ENCODE peak calls at places on chromosomes 4 and X, in seven cellular contexts. W is HepG2, B is transverse colon, P is GM12878, R is suprapubic skin, A is endothelial cell of umbilical vein, F is GM23338. Q is an unnamed sample.

GRCh38 chrX:111861605-111862004 is 14.4 kb upstream of the TRPC5OS start:
- DNase-seq in W (no peak), B (no peak), P (no peak), R (no peak), A (no peak), F (no peak), Q (no peak)

GRCh38 chr4:42359686-42360085 is 37.6 kb upstream of the SHISA3 start:
- DNase-seq in W (no peak), B (no peak), P (no peak), R (no peak), A (peak), F (no peak), Q (no peak)

GRCh38 chrX:36787787-36788186 is 220.4 kb upstream of the FAM47C start:
- DNase-seq in W (no peak), B (no peak), P (no peak), R (no peak), A (no peak), F (no peak), Q (no peak)

GRCh38 chr4:89814362-89814761 is 22.6 kb downstream of the SNCA start:
- DNase-seq in W (no peak), B (no peak), P (no peak), R (no peak), A (no peak), F (no peak), Q (no peak)

GRCh38 chr4:9898596-9899345 is 117.3 kb downstream of the DRD5 start:
- DNase-seq in W (peak), B (peak), P (no peak), R (no peak), A (peak), F (peak), Q (no peak)

GRCh38 chr4:110104661-110105060 is 93.8 kb downstream of the ELOVL6 start:
- DNase-seq in W (no peak), B (no peak), P (no peak), R (no peak), A (no peak), F (no peak), Q (no peak)

GRCh38 chr4:31089815-31090214 is 369.6 kb downstream of the PCDH7 start:
- DNase-seq in W (no peak), B (no peak), P (no peak), R (no peak), A (peak), F (no peak), Q (no peak)

GRCh38 chr4:28360681-28361080 is 1500.0 kb downstream of the STIM2 start:
- DNase-seq in W (no peak), B (no peak), P (no peak), R (no peak), A (no peak), F (no peak), Q (no peak)

GRCh38 chrX:12292996-12293765 is 154.9 kb downstream of the FRMPD4 start:
- DNase-seq in W (no peak), B (no peak), P (no peak), R (no peak), A (no peak), F (no peak), Q (no peak)

DNA sequence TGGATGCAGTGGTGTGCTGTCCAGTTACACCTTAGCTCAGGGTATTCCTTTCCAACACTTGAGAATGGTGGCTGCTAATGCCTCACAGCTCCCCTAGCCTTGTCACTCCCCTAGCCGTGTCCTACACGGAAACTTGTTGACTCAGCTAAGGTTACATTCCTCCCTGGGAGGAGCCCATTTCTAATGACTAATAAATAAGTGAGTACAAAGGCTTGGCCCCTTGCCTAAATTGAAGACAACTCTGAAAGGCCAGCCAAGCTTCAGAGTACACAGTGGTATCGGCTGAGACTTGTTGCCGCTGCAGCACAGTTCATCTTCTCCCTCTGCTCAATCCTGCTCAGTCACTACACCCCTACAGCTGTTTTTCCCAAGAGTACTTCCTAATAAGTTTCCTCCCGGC is 21.2 kb upstream of the SLC25A31 start:
- DNase-seq in W (peak), B (no peak), P (no peak), R (no peak), A (peak), F (peak), Q (no peak)
- TF ChIP-seq POLR2AphosphoS5 in W (no peak), B (no peak), P (no peak), R (no peak), A (peak), F (no peak), Q (no peak)

GRCh38 chrX:24242649-24243556 is 71.0 kb downstream of the SUPT20HL2 start:
- DNase-seq in W (peak), B (peak), P (peak), R (peak), A (no peak), F (no peak), Q (no peak)
- TF ChIP-seq POLR2AphosphoS5 in W (no peak), B (peak), P (peak), R (no peak), A (no peak), F (no peak), Q (no peak)

DNA sequence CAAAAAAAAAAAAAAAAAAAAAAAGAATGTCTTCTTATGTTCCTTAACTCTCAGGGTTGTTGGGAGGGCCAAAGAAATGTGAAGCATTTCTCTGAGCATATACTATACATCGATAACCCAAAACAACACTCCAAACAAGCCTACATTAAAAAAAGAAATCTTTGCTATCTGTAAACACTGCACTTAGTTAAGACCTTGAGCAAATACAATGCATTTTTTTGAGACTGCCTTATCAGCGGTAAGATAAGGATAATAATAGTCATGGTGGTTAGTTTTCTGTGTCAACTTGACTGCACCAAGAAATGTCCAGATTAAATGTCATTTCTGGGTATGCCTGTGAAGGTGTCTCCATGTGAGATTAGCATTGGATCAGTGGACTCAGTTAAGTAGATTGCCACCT is 541.9 kb downstream of the PACRGL start:
- DNase-seq in W (peak), B (no peak), P (no peak), R (no peak), A (no peak), F (no peak), Q (no peak)
- TF ChIP-seq POLR2AphosphoS5 in W (no peak), B (no peak), P (no peak), R (no peak), A (no peak), F (no peak), Q (no peak)

GRCh38 chr4:7514789-7515188 is 80.1 kb upstream of the PSAPL1 start:
- DNase-seq in W (peak), B (no peak), P (no peak), R (no peak), A (no peak), F (no peak), Q (no peak)
- TF ChIP-seq POLR2AphosphoS5 in W (no peak), B (no peak), P (no peak), R (no peak), A (no peak), F (no peak), Q (no peak)

GRCh38 chr4:184845367-184846011 is 19.7 kb upstream of the ACSL1 start:
- DNase-seq in W (peak), B (no peak), P (no peak), R (no peak), A (no peak), F (no peak), Q (no peak)
- TF ChIP-seq POLR2AphosphoS5 in W (no peak), B (no peak), P (no peak), R (no peak), A (no peak), F (no peak), Q (no peak)

GRCh38 chr4:53536328-53536727 is 55.0 kb downstream of the LNX1 start:
- DNase-seq in W (no peak), B (no peak), P (no peak), R (no peak), A (no peak), F (no peak), Q (no peak)

GRCh38 chr4:53541577-53542206 is 49.6 kb downstream of the LNX1 start:
- DNase-seq in W (no peak), B (no peak), P (no peak), R (no peak), A (peak), F (no peak), Q (no peak)

GRCh38 chr4:53535567-53535966 is 55.7 kb downstream of the LNX1 start:
- DNase-seq in W (no peak), B (no peak), P (no peak), R (no peak), A (no peak), F (no peak), Q (no peak)

GRCh38 chr4:53534684-53535083 is 56.6 kb downstream of the LNX1 start:
- DNase-seq in W (no peak), B (no peak), P (no peak), R (no peak), A (no peak), F (no peak), Q (no peak)

DNA sequence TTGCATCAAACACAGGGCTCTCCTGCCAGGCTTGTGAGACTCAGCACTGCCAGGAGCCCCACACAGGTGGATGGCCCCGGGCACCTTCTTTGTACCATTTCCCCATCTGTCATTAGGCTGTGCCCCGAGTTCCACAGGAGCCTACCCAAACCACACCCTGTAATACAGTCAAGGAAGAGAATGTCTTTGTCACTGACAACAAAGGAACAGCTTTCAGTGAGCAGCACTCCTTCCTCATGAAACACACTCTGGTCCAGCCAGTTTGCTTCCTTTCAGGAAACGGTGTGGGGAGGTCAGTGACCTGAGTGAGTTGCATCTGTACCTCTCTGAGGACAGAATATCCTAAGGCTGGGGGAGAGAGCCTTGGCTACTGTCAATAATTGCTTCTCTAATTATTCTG is 53.7 kb downstream of the LNX1 start:
- DNase-seq in W (no peak), B (peak), P (no peak), R (no peak), A (peak), F (peak), Q (no peak)
- TF ChIP-seq POLR2AphosphoS5 in W (no peak), B (no peak), P (no peak), R (no peak), A (no peak), F (no peak), Q (no peak)